ENCODE peak calls at places on chromosomes 3 and 15, in five cellular contexts. B is WERI-Rb-1, Q is pancreas, I is heart right ventricle, N is left ventricle myocardium inferior. S is an unnamed sample.

GRCh38 chr3:113838631-113839209 is at the start of gene GRAMD1C:
- DNase-seq in B (peak), Q (peak), I (peak), N (peak), S (peak)

GRCh38 chr3:118817748-118818165 is 216.9 kb downstream of the IGSF11 start:
- DNase-seq in B (peak), Q (peak), I (no peak), N (no peak), S (no peak)

GRCh38 chr15:73800662-73801345 is 47.7 kb upstream of the INSYN1 start:
- DNase-seq in B (no peak), Q (no peak), I (peak), N (peak), S (peak)

GRCh38 chr15:40831861-40832260 is 3.4 kb upstream of the PPP1R14D start:
- DNase-seq in B (no peak), Q (no peak), I (no peak), N (no peak), S (no peak)

GRCh38 chr3:101778385-101779046 is 495 bp upstream of the NXPE3 start:
- DNase-seq in B (no peak), Q (no peak), I (no peak), N (no peak), S (no peak)

GRCh38 chr3:60650171-60650570 is 601.1 kb downstream of the FHIT start:
- DNase-seq in B (no peak), Q (no peak), I (no peak), N (no peak), S (no peak)

GRCh38 chr3:157493627-157494550 is 9.3 kb downstream of the VEPH1 start:
- DNase-seq in B (no peak), Q (no peak), I (no peak), N (no peak), S (no peak)

GRCh38 chr3:101862453-101863165 is 13.3 kb downstream of the NFKBIZ start:
- DNase-seq in B (no peak), Q (no peak), I (no peak), N (no peak), S (no peak)

GRCh38 chr15:93302080-93302765 is 213.2 kb upstream of the RGMA start:
- DNase-seq in B (no peak), Q (no peak), I (no peak), N (no peak), S (no peak)

GRCh38 chr15:72306211-72306785 is 13.7 kb downstream of the CELF6 start:
- DNase-seq in B (peak), Q (no peak), I (no peak), N (no peak), S (no peak)

GRCh38 chr3:33211444-33211843 is 7.2 kb downstream of the SUSD5 start:
- DNase-seq in B (no peak), Q (no peak), I (no peak), N (no peak), S (peak)

GRCh38 chr3:195537995-195538394 is 5.1 kb downstream of the PPP1R2 start:
- DNase-seq in B (no peak), Q (no peak), I (no peak), N (no peak), S (no peak)

GRCh38 chr3:171933441-171933840 is 90.3 kb downstream of the TMEM212 start:
- DNase-seq in B (no peak), Q (no peak), I (no peak), N (no peak), S (no peak)

GRCh38 chr15:74958320-74958907 is 1.8 kb upstream of the RPP25 start:
- DNase-seq in B (no peak), Q (peak), I (peak), N (peak), S (peak)

GRCh38 chr15:74960286-74960685 is 3.7 kb upstream of the RPP25 start:
- DNase-seq in B (no peak), Q (no peak), I (no peak), N (no peak), S (no peak)

GRCh38 chr15:74957301-74958035 is 896 bp upstream of the RPP25 start:
- DNase-seq in B (no peak), Q (no peak), I (no peak), N (peak), S (peak)

GRCh38 chr15:74959643-74959939 is 3.0 kb upstream of the RPP25 start:
- DNase-seq in B (no peak), Q (no peak), I (no peak), N (no peak), S (no peak)

GRCh38 chr15:74958908-74959642 is 2.5 kb upstream of the RPP25 start:
- DNase-seq in B (no peak), Q (peak), I (no peak), N (no peak), S (no peak)
- H3K4me3 ChIP-seq in B (no peak), Q (peak), I (peak), N (peak), S (peak)

GRCh38 chr15:56293495-56294292 is 50.0 kb upstream of the RFX7 start:
- DNase-seq in B (no peak), Q (no peak), I (no peak), N (no peak), S (no peak)

GRCh38 chr15:56295433-56295832 is 51.8 kb upstream of the RFX7 start:
- DNase-seq in B (no peak), Q (no peak), I (no peak), N (no peak), S (no peak)

GRCh38 chr15:56292546-56293316 is 49.1 kb upstream of the RFX7 start:
- DNase-seq in B (no peak), Q (no peak), I (no peak), N (no peak), S (no peak)

GRCh38 chr15:56298723-56299122 is 55.0 kb upstream of the RFX7 start:
- DNase-seq in B (no peak), Q (no peak), I (no peak), N (no peak), S (no peak)
- H3K27ac ChIP-seq in B (no peak), Q (no peak), I (no peak), N (no peak), S (no peak)

DNA sequence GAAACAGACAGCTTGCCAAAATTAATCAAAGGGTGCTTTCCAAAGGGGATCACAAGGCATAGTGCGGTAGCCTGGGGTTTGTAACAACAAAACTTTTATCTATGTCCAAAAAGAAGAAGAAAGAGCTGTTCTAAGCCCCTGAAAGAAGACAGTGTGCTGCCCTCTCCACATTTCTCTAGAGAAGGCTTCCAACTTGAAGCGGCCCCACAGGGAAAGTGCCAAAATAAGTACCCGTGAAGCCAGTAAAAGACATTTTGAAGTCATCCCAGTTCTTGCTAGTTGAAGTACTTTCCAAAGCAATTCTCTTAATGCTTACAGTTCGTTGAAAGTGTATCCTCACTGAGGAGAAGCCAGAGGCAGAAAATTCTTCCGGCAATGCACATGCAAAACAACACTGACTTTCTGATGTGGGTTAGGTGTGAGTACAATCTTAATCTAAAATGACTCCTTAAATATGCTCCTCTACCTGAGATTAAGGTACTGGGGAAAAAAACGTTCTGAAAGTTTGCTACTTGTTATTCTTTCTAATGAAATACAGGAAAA is 21.3 kb downstream of the GPR15 start:
- DNase-seq in B (no peak), Q (no peak), I (no peak), N (no peak), S (no peak)
- H3K4me3 ChIP-seq in B (no peak), Q (no peak), I (no peak), N (no peak), S (no peak)

DNA sequence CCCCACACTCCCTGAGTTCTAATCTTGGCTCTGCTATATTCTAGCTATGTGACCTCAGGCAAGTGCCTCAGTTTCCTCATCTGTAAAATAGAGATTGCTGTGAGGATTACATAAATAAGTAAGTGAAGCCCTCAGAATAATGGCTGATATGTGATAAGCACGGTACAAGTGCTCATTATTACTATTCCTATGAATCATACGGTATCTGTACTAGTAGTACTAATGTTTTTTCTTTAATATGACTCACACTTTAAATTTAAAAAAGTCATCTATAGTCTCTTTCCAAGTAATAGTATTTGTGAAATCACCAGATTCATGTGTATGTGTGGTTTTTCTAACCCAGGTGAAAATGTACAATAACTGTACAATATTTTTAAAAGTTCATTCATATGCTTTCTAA is 58.7 kb downstream of the CLDN11 start:
- DNase-seq in B (no peak), Q (no peak), I (no peak), N (no peak), S (no peak)
- H3K27ac ChIP-seq in B (no peak), Q (no peak), I (no peak), N (no peak), S (no peak)

DNA sequence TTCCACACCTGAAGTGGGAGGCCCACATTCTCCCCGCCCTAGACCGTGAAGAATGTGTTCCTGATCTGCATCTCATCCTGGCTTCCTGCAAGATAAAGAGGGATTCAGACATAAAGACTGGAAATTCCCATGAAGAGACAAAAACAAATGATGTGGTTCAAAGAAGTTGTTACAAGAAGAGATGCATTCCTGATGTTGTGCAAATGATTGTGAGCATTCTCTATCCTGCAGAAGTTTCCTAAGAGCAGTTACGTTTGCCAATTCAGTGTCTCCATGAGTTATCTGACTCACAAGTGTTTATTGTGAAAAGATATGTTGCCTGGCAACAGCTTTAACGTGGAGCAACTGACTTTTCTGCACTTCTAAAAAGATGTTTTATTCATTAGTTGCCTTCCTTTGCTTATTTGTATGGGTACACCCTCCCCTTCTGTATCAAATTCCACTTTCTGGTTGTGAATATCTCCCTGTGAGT is 107.8 kb downstream of the ZIC4 start:
- DNase-seq in B (no peak), Q (no peak), I (no peak), N (no peak), S (no peak)
- H3K4me3 ChIP-seq in B (no peak), Q (no peak), I (no peak), N (no peak), S (no peak)

GRCh38 chr15:68580026-68580882 is 1.5 kb downstream of the CORO2B start:
- DNase-seq in B (peak), Q (no peak), I (peak), N (peak), S (no peak)
- H3K27ac ChIP-seq in B (peak), Q (no peak), I (peak), N (peak), S (peak)

GRCh38 chr3:54633444-54634121 is 294.3 kb downstream of the LRTM1 start:
- DNase-seq in B (no peak), Q (no peak), I (no peak), N (no peak), S (no peak)
- H3K4me3 ChIP-seq in B (no peak), Q (no peak), I (no peak), N (no peak), S (no peak)

GRCh38 chr3:142275856-142276255 is 50.5 kb upstream of the GK5 start:
- DNase-seq in B (no peak), Q (no peak), I (no peak), N (no peak), S (no peak)
- H3K27ac ChIP-seq in B (no peak), Q (no peak), I (no peak), N (peak), S (no peak)